ENCODE peak calls at places on chromosome 19, in ten cellular contexts. B, H, F, T, C, Z, S, O, N and Y are unnamed samples.
A peak's percentile ranks its signal among the peaks of the same experiment; 100 is the strongest.

GRCh38 chr19:1840541-1841115 is 7.7 kb downstream of the REXO1 start:
- DNase-seq in Z (peak; percentile 50), O (no peak), S (no peak), T (no peak), N (no peak), C (no peak), F (no peak), B (no peak), H (no peak), Y (no peak)

GRCh38 chr19:12293771-12294307 is 844 bp downstream of the ZNF44 start:
- DNase-seq in F (peak; percentile 15), B (peak; percentile 10), C (peak; percentile 33), Z (peak; percentile 70), H (peak; percentile 53), S (peak; percentile 55), T (peak; percentile 73), N (peak; percentile 28), O (peak; percentile 94), Y (no peak)

GRCh38 chr19:3287814-3288213 is 63.4 kb downstream of the CELF5 start:
- DNase-seq in N (no peak), H (no peak), Z (no peak), C (no peak), B (no peak), O (no peak), T (no peak), F (no peak), S (no peak), Y (no peak)

GRCh38 chr19:4009990-4010807 is 2.7 kb downstream of the PIAS4 start:
- DNase-seq in O (no peak), Z (no peak), B (no peak), C (no peak), T (no peak), N (no peak), F (no peak), S (no peak), H (no peak), Y (no peak)

GRCh38 chr19:18292810-18293641 is 11.6 kb upstream of the JUND start:
- DNase-seq in B (peak; percentile 94), O (peak; percentile 91), Z (peak; percentile 56), C (peak; percentile 49), H (peak; percentile 85), F (peak; percentile 71), T (peak; percentile 88), N (peak; percentile 52), S (peak; percentile 45), Y (no peak)

GRCh38 chr19:57934820-57935665 is at the start of gene ZNF418:
- DNase-seq in T (peak; percentile 29), Z (peak; percentile 87), B (peak; percentile 92), F (peak; percentile 19), O (peak; percentile 79), C (no peak), N (peak; percentile 88), H (peak; percentile 83), S (peak; percentile 78), Y (peak; percentile 55)

GRCh38 chr19:54428323-54429175 is 13.3 kb downstream of the TTYH1 start:
- DNase-seq in T (no peak), F (no peak), B (no peak), O (no peak), S (no peak), C (no peak), N (no peak), Z (no peak), H (no peak), Y (no peak)

GRCh38 chr19:16628984-16629691 is 1.1 kb upstream of the MED26 start:
- DNase-seq in F (no peak), S (no peak), C (no peak), B (peak; percentile 57), N (peak; percentile 12), O (no peak), T (peak; percentile 39), H (peak; percentile 29), Z (peak; percentile 55), Y (peak; percentile 47)

GRCh38 chr19:15316498-15316897 is 15.8 kb downstream of the BRD4 start:
- DNase-seq in H (peak; percentile 68), Z (peak; percentile 34), S (no peak), F (no peak), T (no peak), O (no peak), C (no peak), B (no peak), N (no peak), Y (no peak)

GRCh38 chr19:13173129-13173737 is 23.0 kb downstream of the IER2 start:
- DNase-seq in H (no peak), B (no peak), F (no peak), N (no peak), T (no peak), O (no peak), S (no peak), Z (no peak), C (no peak), Y (no peak)

GRCh38 chr19:11399667-11400066 is 15.6 kb upstream of the EPOR start:
- DNase-seq in C (no peak), O (no peak), Z (no peak), B (no peak), S (no peak), T (no peak), N (no peak), F (no peak), H (no peak), Y (no peak)

GRCh38 chr19:12365094-12365371 is 450 bp downstream of the ZNF442 start:
- DNase-seq in S (peak; percentile 10), O (no peak), T (peak; percentile 31), C (no peak), B (peak; percentile 25), N (peak; percentile 12), H (peak; percentile 18), F (no peak), Z (no peak), Y (no peak)

GRCh38 chr19:14139944-14140343 is 3.6 kb upstream of the ASF1B start:
- DNase-seq in S (no peak), F (no peak), C (no peak), Z (no peak), N (no peak), T (peak; percentile 65), H (no peak), O (peak; percentile 60), B (no peak), Y (no peak)

GRCh38 chr19:40337594-40337993 is 10.6 kb downstream of the C19orf47 start:
- DNase-seq in H (no peak), O (peak; percentile 49), B (no peak), T (no peak), N (no peak), S (no peak), F (no peak), Z (no peak), C (no peak), Y (no peak)
- H3K4me3 ChIP-seq in H (no peak overlapping the region), O (no peak overlapping the region), B (no peak overlapping the region), T (no peak overlapping the region), N (no peak overlapping the region), S (no peak overlapping the region), F (no peak overlapping the region), Z (no peak overlapping the region), C (no peak overlapping the region), Y (no peak overlapping the region)

GRCh38 chr19:5894704-5895349 is 8.8 kb downstream of the NDUFA11 start:
- DNase-seq in T (no peak), C (no peak), B (no peak), H (no peak), N (no peak), Z (no peak), S (no peak), F (no peak), O (peak; percentile 72), Y (no peak)

GRCh38 chr19:5891938-5892771 is 11.4 kb downstream of the NDUFA11 start:
- DNase-seq in Z (peak; percentile 35), C (no peak), N (peak; percentile 18), B (no peak), H (peak; percentile 37), S (no peak), T (no peak), O (peak; percentile 80), F (peak; percentile 33), Y (no peak)

GRCh38 chr19:5892772-5893275 is 10.8 kb downstream of the NDUFA11 start:
- DNase-seq in F (no peak), C (no peak), S (no peak), Z (no peak), O (no peak), H (no peak), N (no peak), B (no peak), T (no peak), Y (no peak)

GRCh38 chr19:5893907-5894703 is 9.5 kb downstream of the NDUFA11 start:
- DNase-seq in N (no peak), Z (no peak), O (no peak), C (no peak), S (peak; percentile 61), T (no peak), B (no peak), F (no peak), H (no peak), Y (no peak)

DNA sequence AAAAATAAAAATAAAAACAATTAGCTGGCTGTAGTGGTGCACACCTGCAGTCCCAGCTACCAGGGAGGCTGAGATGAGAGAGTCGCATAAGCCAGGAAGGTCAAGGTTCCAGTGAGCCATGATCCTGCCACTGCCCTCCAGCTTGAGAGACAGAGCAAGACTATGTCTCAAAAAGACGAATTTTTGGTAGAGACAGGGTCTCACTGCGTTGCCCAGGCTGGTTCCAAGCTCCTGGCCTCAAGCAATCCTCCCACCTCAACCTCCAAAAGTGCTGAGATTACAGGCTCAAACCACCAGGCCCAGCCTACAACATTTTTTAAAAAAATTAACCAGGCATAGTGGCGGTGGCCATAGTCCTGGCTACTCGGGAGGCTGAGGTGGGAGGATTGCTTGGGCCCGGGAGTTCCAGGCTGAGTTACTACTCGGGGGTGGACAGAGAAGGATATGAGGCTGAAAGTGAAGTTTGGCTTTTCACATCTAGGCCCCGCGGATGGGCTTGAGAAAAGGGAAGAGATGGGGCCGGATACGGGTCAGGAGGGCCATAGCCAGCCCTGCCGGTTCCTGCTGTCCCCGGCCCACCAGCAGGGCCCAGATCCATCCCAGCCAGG is 10.2 kb downstream of the NDUFA11 start:
- DNase-seq in F (no peak), Z (no peak), B (no peak), N (no peak), H (no peak), O (no peak), S (no peak), C (no peak), T (no peak), Y (no peak)
- H3K4me3 ChIP-seq in F (no peak overlapping the region), Z (no peak overlapping the region), B (no peak overlapping the region), N (no peak overlapping the region), H (no peak overlapping the region), O (no peak overlapping the region), S (no peak overlapping the region), C (no peak overlapping the region), T (no peak overlapping the region), Y (no peak overlapping the region)

GRCh38 chr19:50341091-50341564 is 12.0 kb upstream of the KCNC3 start:
- DNase-seq in T (no peak), H (no peak), C (no peak), S (no peak), F (no peak), B (no peak), O (no peak), N (no peak), Z (no peak), Y (no peak)
- H3K4me3 ChIP-seq in T (no peak overlapping the region), H (no peak overlapping the region), C (no peak overlapping the region), S (no peak overlapping the region), F (no peak overlapping the region), B (no peak overlapping the region), O (no peak overlapping the region), N (no peak overlapping the region), Z (no peak overlapping the region), Y (no peak overlapping the region)

DNA sequence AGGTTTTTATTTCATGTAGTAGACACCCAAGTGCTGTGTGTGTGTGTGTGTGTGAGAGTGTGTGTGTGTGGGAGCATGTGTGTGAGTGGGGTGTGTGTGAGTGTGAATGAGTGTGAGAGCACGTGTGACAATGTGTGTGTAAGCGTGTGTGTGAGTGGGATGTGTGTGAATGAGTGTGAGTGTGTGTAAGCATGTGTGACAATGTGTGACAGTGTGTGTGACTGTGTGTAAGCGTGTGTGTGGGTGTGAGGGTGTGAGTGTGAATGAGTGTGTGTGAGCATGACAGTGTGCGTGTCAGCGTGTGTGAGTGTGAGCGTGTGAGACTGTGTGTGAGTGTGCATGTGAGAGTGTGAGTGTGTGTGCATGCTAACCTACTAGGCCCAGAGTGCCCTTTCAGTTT is 15.3 kb downstream of the NOVA2 start:
- DNase-seq in F (no peak), N (no peak), C (no peak), O (no peak), T (no peak), Z (no peak), S (no peak), H (no peak), B (no peak), Y (no peak)
- H3K4me3 ChIP-seq in F (no peak overlapping the region), N (no peak overlapping the region), C (no peak overlapping the region), O (no peak overlapping the region), T (no peak overlapping the region), Z (no peak overlapping the region), S (no peak overlapping the region), H (no peak overlapping the region), B (no peak overlapping the region), Y (no peak overlapping the region)